ENCODE peak calls at places on chromosomes 11 and 22, in six cellular contexts. One of them, this sample, is unnamed.

GRCh38 chr11:93389737-93390136 is 59.2 kb downstream of the DEUP1 start:
- DNase-seq in AG08395: no peak
- DNase-seq in A549: no peak
- DNase-seq in NCI-H1436: no peak
- DNase-seq in caudate nucleus: no peak
- DNase-seq in IMR-90: no peak
- DNase-seq in this sample: no peak

GRCh38 chr11:83007477-83007876 is 64.2 kb downstream of the RAB30 start:
- DNase-seq in AG08395: no peak
- DNase-seq in A549: no peak
- DNase-seq in NCI-H1436: peak
- DNase-seq in caudate nucleus: no peak
- DNase-seq in IMR-90: no peak
- DNase-seq in this sample: no peak

GRCh38 chr11:33307984-33308383 is 50.8 kb downstream of the HIPK3 start:
- DNase-seq in AG08395: no peak
- DNase-seq in A549: no peak
- DNase-seq in NCI-H1436: no peak
- DNase-seq in caudate nucleus: no peak
- DNase-seq in IMR-90: no peak
- DNase-seq in this sample: peak

GRCh38 chr11:34234086-34234740 is 123.6 kb downstream of the ABTB2 start:
- DNase-seq in AG08395: no peak
- DNase-seq in A549: no peak
- DNase-seq in NCI-H1436: no peak
- DNase-seq in caudate nucleus: no peak
- DNase-seq in IMR-90: peak
- DNase-seq in this sample: peak

GRCh38 chr11:117052196-117053149 is 45.8 kb downstream of the SIK3 start:
- DNase-seq in AG08395: no peak
- DNase-seq in A549: no peak
- DNase-seq in NCI-H1436: no peak
- DNase-seq in caudate nucleus: no peak
- DNase-seq in IMR-90: no peak
- DNase-seq in this sample: no peak

GRCh38 chr11:103798456-103798855 is 238.0 kb upstream of the DDI1 start:
- DNase-seq in AG08395: no peak
- DNase-seq in A549: no peak
- DNase-seq in NCI-H1436: no peak
- DNase-seq in caudate nucleus: no peak
- DNase-seq in IMR-90: peak
- DNase-seq in this sample: peak

GRCh38 chr11:46912526-46913150 is 5.7 kb downstream of the LRP4 start:
- DNase-seq in AG08395: no peak
- DNase-seq in A549: no peak
- DNase-seq in NCI-H1436: peak
- DNase-seq in caudate nucleus: no peak
- DNase-seq in IMR-90: no peak
- DNase-seq in this sample: no peak

GRCh38 chr11:63783925-63784592 is 15.5 kb upstream of the ZFTA start:
- DNase-seq in AG08395: no peak
- DNase-seq in A549: no peak
- DNase-seq in NCI-H1436: no peak
- DNase-seq in caudate nucleus: no peak
- DNase-seq in IMR-90: no peak
- DNase-seq in this sample: no peak

GRCh38 chr22:25395915-25396314 is 168.6 kb upstream of the GRK3 start:
- DNase-seq in AG08395: no peak
- DNase-seq in A549: no peak
- DNase-seq in NCI-H1436: no peak
- DNase-seq in caudate nucleus: no peak
- DNase-seq in IMR-90: no peak
- DNase-seq in this sample: no peak

GRCh38 chr11:118921929-118922744 is 3.6 kb downstream of the BCL9L start:
- DNase-seq in AG08395: peak
- DNase-seq in A549: no peak
- DNase-seq in NCI-H1436: no peak
- DNase-seq in caudate nucleus: peak
- DNase-seq in IMR-90: peak
- DNase-seq in this sample: peak

GRCh38 chr11:65205602-65205967 is 23.9 kb downstream of the CAPN1 start:
- DNase-seq in AG08395: no peak
- DNase-seq in A549: no peak
- DNase-seq in NCI-H1436: no peak
- DNase-seq in caudate nucleus: no peak
- DNase-seq in IMR-90: no peak
- DNase-seq in this sample: no peak

GRCh38 chr11:101003468-101003867 is 126.1 kb downstream of the PGR start:
- DNase-seq in AG08395: no peak
- DNase-seq in A549: peak
- DNase-seq in NCI-H1436: no peak
- DNase-seq in caudate nucleus: no peak
- DNase-seq in IMR-90: no peak
- DNase-seq in this sample: no peak

GRCh38 chr11:78221396-78222315 is 32.9 kb downstream of the USP35 start:
- DNase-seq in AG08395: no peak
- DNase-seq in A549: no peak
- DNase-seq in NCI-H1436: no peak
- DNase-seq in caudate nucleus: no peak
- DNase-seq in IMR-90: no peak
- DNase-seq in this sample: no peak

GRCh38 chr11:64911689-64912088 is 5.3 kb downstream of the ATG2A start:
- DNase-seq in AG08395: no peak
- DNase-seq in A549: no peak
- DNase-seq in NCI-H1436: no peak
- DNase-seq in caudate nucleus: no peak
- DNase-seq in IMR-90: no peak
- DNase-seq in this sample: no peak

GRCh38 chr11:110747531-110747930 is 35.3 kb upstream of the ARHGAP20 start:
- DNase-seq in AG08395: no peak
- DNase-seq in A549: no peak
- DNase-seq in NCI-H1436: no peak
- DNase-seq in caudate nucleus: no peak
- DNase-seq in IMR-90: no peak
- DNase-seq in this sample: no peak

GRCh38 chr11:36945384-36945783 is 347.3 kb upstream of the RAG2 start:
- DNase-seq in AG08395: no peak
- DNase-seq in A549: no peak
- DNase-seq in NCI-H1436: no peak
- DNase-seq in caudate nucleus: no peak
- DNase-seq in IMR-90: peak
- DNase-seq in this sample: peak

GRCh38 chr11:9605742-9606141 is 32.3 kb downstream of the WEE1 start:
- DNase-seq in AG08395: no peak
- DNase-seq in A549: no peak
- DNase-seq in NCI-H1436: no peak
- DNase-seq in caudate nucleus: no peak
- DNase-seq in IMR-90: no peak
- DNase-seq in this sample: no peak

GRCh38 chr22:19819911-19820879 is 34.5 kb downstream of the GNB1L start:
- DNase-seq in AG08395: no peak
- DNase-seq in A549: no peak
- DNase-seq in NCI-H1436: no peak
- DNase-seq in caudate nucleus: no peak
- DNase-seq in IMR-90: no peak
- DNase-seq in this sample: no peak

This sample was measured in fibroblast of the aortic adventitia.